ENCODE peak calls at places on chromosomes 2 and 18, in eight cellular contexts. C is AG08396, G is tibial artery, L is mesendoderm, V is chondrocyte, F is NCI-H2171, P is SK-N-SH, R is GM10248. S is an unnamed sample.

GRCh38 chr2:182650704-182651103 is 65.4 kb upstream of the DNAJC10 start:
- DNase-seq in L (peak), G (no peak), V (no peak), R (no peak), F (peak), C (peak), P (peak), S (no peak)

GRCh38 chr18:33184178-33184577 is 256.3 kb downstream of the CCDC178 start:
- DNase-seq in G (no peak), R (no peak), V (no peak), F (no peak), C (no peak), P (no peak), L (no peak), S (no peak)

GRCh38 chr18:63319383-63320040 is at the start of gene BCL2:
- DNase-seq in G (peak), F (peak), C (peak), V (no peak), R (no peak), P (no peak), L (peak), S (peak)

GRCh38 chr2:108940156-108940555 is 48.9 kb downstream of the EDAR start:
- DNase-seq in V (no peak), F (no peak), L (no peak), P (no peak), G (no peak), R (no peak), C (no peak), S (no peak)

GRCh38 chr2:16244966-16245320 is 304.6 kb downstream of the MYCN start:
- DNase-seq in C (no peak), G (no peak), F (no peak), V (no peak), L (no peak), R (no peak), P (no peak), S (no peak)

GRCh38 chr2:12270876-12271588 is 445.7 kb upstream of the TRIB2 start:
- DNase-seq in F (no peak), C (no peak), P (no peak), L (no peak), R (no peak), G (no peak), V (no peak), S (no peak)

GRCh38 chr2:239223330-239224248 is 177.2 kb downstream of the HDAC4 start:
- DNase-seq in R (no peak), G (peak), L (no peak), P (no peak), F (no peak), C (peak), V (peak), S (peak)

GRCh38 chr2:14401838-14402237 is 230.7 kb upstream of the LRATD1 start:
- DNase-seq in F (no peak), G (no peak), P (no peak), R (no peak), V (no peak), L (peak), C (no peak), S (no peak)

GRCh38 chr2:240790370-240791210 is 29.4 kb downstream of the KIF1A start:
- DNase-seq in P (no peak), G (no peak), L (no peak), V (peak), F (no peak), R (no peak), C (no peak), S (peak)

GRCh38 chr18:48777026-48777736 is 173.6 kb downstream of the SMAD7 start:
- DNase-seq in F (no peak), P (peak), G (no peak), L (peak), C (peak), V (no peak), R (peak), S (peak)

GRCh38 chr2:119366161-119366648 is 429 bp downstream of the C2orf76 start:
- DNase-seq in R (no peak), G (no peak), V (no peak), P (no peak), F (no peak), C (no peak), L (no peak), S (no peak)

GRCh38 chr18:76983184-76983583 is 149.4 kb downstream of the MBP start:
- DNase-seq in V (peak), L (peak), P (peak), C (peak), R (peak), F (peak), G (peak), S (peak)

S was measured in aorta.